ENCODE peak calls at places on chromosomes 2 and 18, in ten cellular contexts. X is stimulated activated CD8-positive, alpha-beta memory T cell treated with anti-CD3 and anti-CD28 coated beads, Interleukin-7, amount 100 ng/mL, for 1 hour; L is NCI-H1092 treated with DMSO at 0.1 percent for 48 hours; A is stimulated activated naive CD8-positive, alpha-beta T cell treated with anti-CD3 and anti-CD28 coated beads, Interleukin-15, Interleukin-2, amounts not matched to agents 100 U/mL and 50 U/mL, for 24 hours; G is GM03348; E is GM10248; B is hippocampal formation; H is NCI-H774; P is HT1080; D is stimulated activated CD4-positive, alpha-beta T cell treated with anti-CD3 and anti-CD28 coated beads, Interleukin-4, amount 100 ng/mL, for 1 hour. K is an unnamed sample.

GRCh38 chr2:124286089-124286783 is 261.1 kb downstream of the CNTNAP5 start:
- DNase-seq in X (no peak), L (no peak), A (no peak), G (no peak), E (no peak), B (no peak), H (no peak), P (peak; percentile 57), D (no peak), K (no peak)

GRCh38 chr2:65411056-65411795 is 21.2 kb downstream of the SPRED2 start:
- DNase-seq in X (no peak), L (no peak), A (no peak), G (no peak), E (no peak), B (no peak), H (no peak), P (no peak), D (no peak), K (no peak)

GRCh38 chr2:237165405-237166276 is 80.0 kb downstream of the COPS8 start:
- DNase-seq in X (no peak), L (no peak), A (no peak), G (peak; percentile 50), E (no peak), B (no peak), H (no peak), P (peak; percentile 38), D (no peak), K (no peak)

GRCh38 chr2:159982270-159982669 is 80.1 kb downstream of the PLA2R1 start:
- DNase-seq in X (no peak), L (no peak), A (no peak), G (peak; percentile 63), E (no peak), B (no peak), H (no peak), P (peak; percentile 80), D (no peak), K (no peak)

GRCh38 chr18:58578835-58579560 is 49.9 kb downstream of the ALPK2 start:
- DNase-seq in X (no peak), L (no peak), A (no peak), G (peak; percentile 71), E (no peak), B (no peak), H (no peak), P (peak; percentile 85), D (no peak), K (no peak)

GRCh38 chr2:73516033-73516432 is 126.2 kb downstream of the NAT8 start:
- DNase-seq in X (no peak), L (no peak), A (no peak), G (no peak), E (no peak), B (no peak), H (no peak), P (peak; percentile 32), D (no peak), K (no peak)

GRCh38 chr2:1715184-1716012 is 28.9 kb downstream of the PXDN start:
- DNase-seq in X (no peak), L (no peak), A (no peak), G (peak; percentile 48), E (no peak), B (no peak), H (peak; percentile 94), P (no peak), D (no peak), K (no peak)

GRCh38 chr2:224086226-224086911 is 47.3 kb upstream of the SERPINE2 start:
- DNase-seq in X (no peak), L (no peak), A (no peak), G (peak; percentile 83), E (no peak), B (no peak), H (no peak), P (peak; percentile 93), D (no peak), K (no peak)

GRCh38 chr18:65523461-65523860 is 227.4 kb upstream of the CDH7 start:
- DNase-seq in X (no peak), L (no peak), A (no peak), G (no peak), E (no peak), B (no peak), H (no peak), P (no peak), D (no peak), K (no peak)

GRCh38 chr2:15050483-15050882 is 418.0 kb downstream of the LRATD1 start:
- DNase-seq in X (no peak), L (peak; percentile 95), A (no peak), G (no peak), E (no peak), B (no peak), H (peak; percentile 37), P (peak; percentile 71), D (no peak), K (peak; percentile 99)

GRCh38 chr2:20563833-20564232 is 87.1 kb downstream of the HS1BP3 start:
- DNase-seq in X (no peak), L (no peak), A (no peak), G (peak; percentile 60), E (no peak), B (no peak), H (no peak), P (peak; percentile 50), D (no peak), K (no peak)

GRCh38 chr2:9207641-9208301 is 1.2 kb downstream of the ASAP2 start:
- DNase-seq in X (no peak), L (no peak), A (no peak), G (peak; percentile 49), E (peak; percentile 31), B (no peak), H (peak; percentile 6), P (peak; percentile 48), D (peak; percentile 4), K (peak; percentile 53)

GRCh38 chr2:217429981-217430500 is 570.2 kb upstream of the TNP1 start:
- DNase-seq in X (no peak), L (no peak), A (no peak), G (no peak), E (no peak), B (no peak), H (no peak), P (no peak), D (no peak), K (no peak)

GRCh38 chr2:181077128-181077709 is 96.8 kb downstream of the UBE2E3 start:
- DNase-seq in X (no peak), L (peak; percentile 32), A (peak; percentile 4), G (peak; percentile 44), E (peak; percentile 35), B (peak; percentile 49), H (peak; percentile 21), P (peak; percentile 53), D (no peak), K (peak; percentile 36)

GRCh38 chr2:33437297-33437696 is 39.2 kb upstream of the RASGRP3 start:
- DNase-seq in X (no peak), L (no peak), A (no peak), G (peak; percentile 80), E (no peak), B (no peak), H (no peak), P (peak; percentile 71), D (no peak), K (no peak)

GRCh38 chr2:46336560-46336959 is 39.4 kb downstream of the EPAS1 start:
- DNase-seq in X (no peak), L (no peak), A (no peak), G (peak; percentile 52), E (no peak), B (no peak), H (no peak), P (peak; percentile 21), D (no peak), K (no peak)

GRCh38 chr2:162166174-162166573 is 14.1 kb upstream of the GCG start:
- DNase-seq in X (no peak), L (no peak), A (no peak), G (no peak), E (no peak), B (no peak), H (no peak), P (no peak), D (no peak), K (no peak)

GRCh38 chr2:65416945-65417344 is 15.5 kb downstream of the SPRED2 start:
- DNase-seq in X (no peak), L (no peak), A (no peak), G (no peak), E (no peak), B (no peak), H (peak; percentile 27), P (no peak), D (no peak), K (peak; percentile 29)

GRCh38 chr2:200756618-200757321 is 54.9 kb upstream of the BZW1 start:
- DNase-seq in X (no peak), L (no peak), A (no peak), G (peak; percentile 84), E (no peak), B (no peak), H (no peak), P (peak; percentile 97), D (no peak), K (no peak)

GRCh38 chr2:86297382-86298147 is 39.9 kb downstream of the REEP1 start:
- DNase-seq in X (no peak), L (no peak), A (no peak), G (no peak), E (peak; percentile 61), B (no peak), H (no peak), P (no peak), D (no peak), K (no peak)

GRCh38 chr2:95315801-95316411 is 18.8 kb downstream of the KCNIP3 start:
- DNase-seq in X (no peak), L (no peak), A (no peak), G (peak; percentile 61), E (no peak), B (no peak), H (no peak), P (peak; percentile 83), D (no peak), K (no peak)

GRCh38 chr2:86225581-86225980 is 26.3 kb downstream of the MRPL35 start:
- DNase-seq in X (no peak), L (no peak), A (peak; percentile 55), G (no peak), E (peak; percentile 82), B (peak; percentile 46), H (no peak), P (peak; percentile 42), D (peak; percentile 55), K (no peak)

GRCh38 chr18:25896178-25896780 is 194.1 kb downstream of the SS18 start:
- DNase-seq in X (no peak), L (peak; percentile 10), A (peak; percentile 23), G (peak; percentile 74), E (peak; percentile 55), B (peak; percentile 6), H (no peak), P (peak; percentile 31), D (no peak), K (peak; percentile 23)

GRCh38 chr2:203830294-203831055 is 37.1 kb upstream of the CTLA4 start:
- DNase-seq in X (no peak), L (no peak), A (peak; percentile 62), G (no peak), E (no peak), B (no peak), H (no peak), P (no peak), D (peak; percentile 23), K (no peak)

GRCh38 chr2:74498500-74499268 is 719 bp downstream of the LBX2 start:
- DNase-seq in X (no peak), L (no peak), A (peak; percentile 46), G (peak; percentile 31), E (peak; percentile 39), B (no peak), H (no peak), P (peak; percentile 24), D (no peak), K (no peak)

GRCh38 chr2:16395601-16396000 is 270.0 kb downstream of the CYRIA start:
- DNase-seq in X (no peak), L (no peak), A (no peak), G (no peak), E (no peak), B (no peak), H (no peak), P (no peak), D (no peak), K (no peak)

K was measured in NCI-H2171.